ENCODE peak calls at places on chromosomes 4 and X, in nine cellular contexts. V is MCF 10A, G is tibial artery, J is OCI-LY7, W is fibroblast of pulmonary artery, R is transverse colon, A is vagina, S is stomach, N is HFF-Myc. K is an unnamed sample.

GRCh38 chr4:42865572-42866189 is 26.8 kb upstream of the GRXCR1 start:
- DNase-seq in R (peak; percentile 44), J (peak; percentile 62), S (peak; percentile 54), A (no peak), G (peak; percentile 45), N (peak; percentile 2), W (peak; percentile 67), V (peak; percentile 77), K (no peak)

GRCh38 chr4:52864816-52865215 is 2.7 kb downstream of the RASL11B start:
- DNase-seq in R (no peak), J (no peak), V (no peak), W (peak; percentile 82), N (no peak), G (no peak), A (no peak), S (peak; percentile 39), K (no peak)

GRCh38 chr4:186981161-186981560 is 257.5 kb upstream of the FAT1 start:
- DNase-seq in N (no peak), S (no peak), A (no peak), W (peak; percentile 13), R (no peak), V (no peak), G (no peak), J (no peak), K (no peak)

GRCh38 chrX:97026406-97026805 is 142.7 kb downstream of the RPA4 start:
- DNase-seq in W (peak; percentile 44), V (no peak), N (no peak), S (no peak), A (no peak), G (no peak), R (no peak), J (peak; percentile 4), K (no peak)

GRCh38 chrX:10939384-10939783 is 171.7 kb upstream of the HCCS start:
- DNase-seq in A (no peak), R (no peak), G (no peak), S (no peak), N (no peak), J (no peak), V (peak; percentile 20), W (no peak), K (no peak)

GRCh38 chr4:75881476-75881875 is 20.8 kb downstream of the PPEF2 start:
- DNase-seq in J (no peak), G (no peak), W (no peak), N (no peak), R (no peak), V (no peak), S (no peak), A (no peak), K (no peak)

GRCh38 chr4:3630136-3630933 is 98.1 kb upstream of the LRPAP1 start:
- DNase-seq in G (no peak), R (peak; percentile 29), N (no peak), A (no peak), S (no peak), V (no peak), W (no peak), J (no peak), K (no peak)

GRCh38 chrX:123157586-123157985 is 26.5 kb upstream of the GRIA3 start:
- DNase-seq in A (no peak), R (no peak), J (no peak), S (no peak), V (peak; percentile 83), W (no peak), N (no peak), G (no peak), K (no peak)

GRCh38 chrX:135391734-135392133 is 30.0 kb upstream of the SMIM10L2A start:
- DNase-seq in V (no peak), A (no peak), W (no peak), R (no peak), N (no peak), J (no peak), G (no peak), S (no peak), K (no peak)

GRCh38 chrX:132612990-132613564 is 124.2 kb upstream of the MBNL3 start:
- DNase-seq in G (peak; percentile 22), A (no peak), W (peak; percentile 47), S (peak; percentile 56), N (no peak), R (peak; percentile 27), V (peak; percentile 54), J (peak; percentile 49), K (peak; percentile 14)

GRCh38 chr4:142406051-142406549 is 440.0 kb downstream of the INPP4B start:
- DNase-seq in A (no peak), G (no peak), N (no peak), V (peak; percentile 49), R (no peak), W (peak; percentile 55), S (no peak), J (no peak), K (no peak)

GRCh38 chr4:77418333-77418732 is 187.3 kb upstream of the CXCL13 start:
- DNase-seq in V (peak; percentile 34), N (no peak), J (peak; percentile 5), S (no peak), A (no peak), G (no peak), R (peak; percentile 10), W (peak; percentile 7), K (no peak)

GRCh38 chrX:41335590-41336331 is 1.8 kb downstream of the DDX3X start:
- DNase-seq in S (no peak), W (no peak), V (no peak), G (no peak), J (no peak), R (no peak), N (no peak), A (no peak), K (no peak)

DNA sequence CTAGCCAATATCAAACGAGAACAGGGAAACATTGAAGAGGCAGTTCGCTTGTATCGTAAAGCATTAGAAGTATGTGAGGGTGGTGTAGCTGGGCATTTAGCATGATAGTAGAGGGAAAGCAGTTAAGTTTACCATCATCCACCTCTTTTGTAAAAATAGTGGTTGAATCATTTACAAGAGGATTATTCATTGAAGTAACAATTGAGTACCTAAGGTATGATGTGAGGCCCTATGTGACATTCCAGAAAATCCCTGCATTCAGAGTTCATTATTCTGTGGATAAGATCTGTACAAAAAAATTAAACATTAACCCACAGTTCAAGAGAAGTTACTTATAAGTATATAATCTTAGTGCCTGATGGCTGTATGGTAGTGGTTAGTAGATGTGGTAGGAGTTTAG is 22.2 kb upstream of the GCNA start:
- DNase-seq in W (no peak), N (no peak), J (no peak), R (no peak), S (no peak), G (no peak), V (no peak), A (no peak), K (no peak)
- TF ChIP-seq CTCF in W (no peak), N (no peak), J (no peak), R (no peak), S (no peak), G (no peak), V (no peak), A (no peak), K (no peak)

DNA sequence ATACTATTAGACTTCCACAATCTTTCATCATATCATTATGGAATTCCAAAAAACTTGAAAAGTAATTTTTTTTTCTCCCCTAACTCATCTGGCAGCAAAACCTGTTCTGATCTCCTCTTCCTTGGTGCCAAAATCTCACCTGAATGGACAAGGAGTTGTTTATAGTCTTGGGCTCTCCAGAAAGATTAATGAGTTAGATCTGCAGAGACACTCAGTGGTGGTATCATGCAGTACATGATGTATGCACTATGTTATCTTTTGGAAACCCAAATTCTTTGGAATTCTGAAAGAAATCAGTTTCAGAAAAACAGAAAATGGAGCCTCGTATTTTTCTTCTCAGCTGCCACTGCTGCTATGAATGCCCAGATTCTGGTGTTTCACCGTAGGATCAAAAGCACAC is 11.7 kb downstream of the GPM6B start:
- DNase-seq in A (no peak), V (no peak), S (no peak), W (no peak), R (no peak), G (no peak), N (no peak), J (peak; percentile 13), K (no peak)
- TF ChIP-seq CTCF in A (no peak), V (no peak), S (no peak), W (no peak), R (no peak), G (peak; percentile 28), N (no peak), J (peak; percentile 35), K (no peak)

GRCh38 chr4:71130827-71131603 is 137.6 kb downstream of the DCK start:
- DNase-seq in N (peak; percentile 15), S (no peak), V (peak; percentile 34), A (no peak), J (no peak), G (no peak), R (no peak), W (peak; percentile 39), K (no peak)
- TF ChIP-seq CTCF in N (no peak), S (no peak), V (no peak), A (no peak), J (no peak), G (peak; percentile 33), R (no peak), W (no peak), K (no peak)

DNA sequence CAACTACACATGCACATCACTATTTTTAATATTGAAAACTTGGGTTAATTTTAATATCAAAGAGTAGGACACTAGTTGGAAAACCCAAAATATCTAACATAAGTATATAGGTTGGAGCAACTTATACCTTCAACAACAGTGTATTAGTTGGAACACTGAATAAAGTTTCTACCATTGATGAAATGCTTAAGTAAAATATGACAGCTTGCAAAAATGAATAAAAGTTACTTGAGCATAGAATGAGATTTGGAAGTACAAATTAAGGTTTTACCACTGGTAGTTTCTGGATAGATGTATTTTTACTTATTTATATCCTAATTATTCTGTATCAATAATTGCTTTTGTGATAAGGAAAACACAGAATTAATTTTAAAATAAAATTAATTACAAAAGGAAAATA is 1079.6 kb downstream of the ADGRL3 start:
- DNase-seq in V (no peak), G (no peak), R (no peak), N (no peak), J (no peak), S (no peak), W (no peak), A (no peak), K (no peak)
- TF ChIP-seq CTCF in V (no peak), G (no peak), R (no peak), N (no peak), J (no peak), S (no peak), W (no peak), A (no peak), K (no peak)

DNA sequence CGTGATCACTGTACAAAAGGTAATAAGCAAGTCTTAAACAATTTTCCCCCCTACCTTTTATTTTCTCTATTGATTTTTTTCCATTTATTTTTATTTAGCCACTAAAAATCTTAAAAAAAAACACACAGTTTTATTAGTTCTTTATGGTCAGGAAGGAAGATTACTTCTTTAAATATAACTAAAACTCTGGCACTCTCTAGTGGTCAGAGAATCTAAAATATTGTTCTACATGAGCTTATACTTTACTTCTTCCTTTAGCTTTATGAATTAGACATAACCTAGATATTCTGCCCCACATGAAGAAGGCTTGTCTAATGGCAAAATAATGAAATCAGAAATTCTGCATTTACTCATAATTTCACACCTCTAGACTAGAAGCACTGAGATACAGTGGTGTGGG is 135.2 kb downstream of the PDE5A start:
- DNase-seq in J (peak; percentile 21), G (no peak), S (no peak), N (no peak), V (no peak), A (no peak), W (peak; percentile 45), R (no peak), K (no peak)
- TF ChIP-seq CTCF in J (peak; percentile 70), G (no peak), S (no peak), N (no peak), V (peak; percentile 19), A (no peak), W (no peak), R (peak; percentile 11), K (no peak)

GRCh38 chr4:25144870-25145481 is 15.3 kb downstream of the SEPSECS start:
- DNase-seq in A (no peak), S (no peak), J (peak; percentile 36), N (no peak), G (no peak), R (no peak), V (peak; percentile 46), W (peak; percentile 57), K (no peak)
- TF ChIP-seq CTCF in A (no peak), S (peak; percentile 25), J (peak; percentile 92), N (peak; percentile 54), G (peak; percentile 42), R (peak; percentile 42), V (peak; percentile 36), W (peak; percentile 72), K (no peak)